ENCODE peak calls at places on chromosome 6, in ten cellular contexts. S is neural progenitor cell, H is mesendoderm, O is fibroblast of lung, Y is GM12878, U is neuronal stem cell, Z is H9, Q is HCT116, I is mammary epithelial cell, C is PC-3. P is an unnamed sample.

GRCh38 chr6:121619013-121619412 is 183.6 kb downstream of the GJA1 start:
- DNase-seq in S (peak), H (peak), O (no peak), Y (no peak), U (no peak), Z (peak), Q (no peak), I (no peak), C (no peak), P (no peak)

GRCh38 chr6:28125396-28125795 is 987 bp downstream of the ZSCAN16 start:
- DNase-seq in S (no peak), H (no peak), O (no peak), Y (no peak), U (no peak), Z (no peak), Q (no peak), I (no peak), C (no peak), P (no peak)

GRCh38 chr6:21997414-21998037 is 299.3 kb downstream of the PRL start:
- DNase-seq in S (no peak), H (no peak), O (peak), Y (no peak), U (no peak), Z (no peak), Q (no peak), I (no peak), C (no peak), P (no peak)

GRCh38 chr6:156791261-156791850 is 14.2 kb downstream of the ARID1B start:
- DNase-seq in S (peak), H (peak), O (peak), Y (peak), U (peak), Z (no peak), Q (no peak), I (peak), C (no peak), P (peak)

GRCh38 chr6:101806241-101806640 is 412.7 kb downstream of the GRIK2 start:
- DNase-seq in S (no peak), H (no peak), O (peak), Y (no peak), U (no peak), Z (no peak), Q (no peak), I (peak), C (peak), P (peak)

GRCh38 chr6:168302534-168302933 is 17.0 kb downstream of the DACT2 start:
- DNase-seq in S (peak), H (peak), O (no peak), Y (no peak), U (no peak), Z (peak), Q (no peak), I (no peak), C (no peak), P (no peak)

GRCh38 chr6:37060195-37060559 is 54.7 kb downstream of the FGD2 start:
- DNase-seq in S (no peak), H (peak), O (no peak), Y (no peak), U (no peak), Z (no peak), Q (no peak), I (no peak), C (peak), P (no peak)

GRCh38 chr6:122337645-122338044 is 61.8 kb upstream of the HSF2 start:
- DNase-seq in S (no peak), H (no peak), O (no peak), Y (no peak), U (no peak), Z (no peak), Q (no peak), I (no peak), C (no peak), P (no peak)

GRCh38 chr6:20317430-20317829 is 84.2 kb upstream of the E2F3 start:
- DNase-seq in S (no peak), H (no peak), O (no peak), Y (no peak), U (no peak), Z (no peak), Q (no peak), I (no peak), C (no peak), P (no peak)

GRCh38 chr6:34094474-34095135 is 51.3 kb downstream of the GRM4 start:
- DNase-seq in S (no peak), H (no peak), O (no peak), Y (no peak), U (no peak), Z (no peak), Q (no peak), I (no peak), C (no peak), P (no peak)

GRCh38 chr6:151301547-151301946 is 61.8 kb downstream of the AKAP12 start:
- DNase-seq in S (no peak), H (no peak), O (no peak), Y (no peak), U (no peak), Z (no peak), Q (no peak), I (no peak), C (no peak), P (no peak)

GRCh38 chr6:16249971-16250370 is 11.6 kb downstream of the GMPR start:
- DNase-seq in S (peak), H (peak), O (peak), Y (no peak), U (peak), Z (peak), Q (no peak), I (peak), C (no peak), P (no peak)

GRCh38 chr6:100622907-100623692 is 158.4 kb upstream of the SIM1 start:
- DNase-seq in S (no peak), H (no peak), O (peak), Y (no peak), U (no peak), Z (no peak), Q (no peak), I (peak), C (no peak), P (peak)

GRCh38 chr6:114249522-114249921 is 93.3 kb downstream of the HS3ST5 start:
- DNase-seq in S (no peak), H (no peak), O (no peak), Y (no peak), U (no peak), Z (no peak), Q (no peak), I (no peak), C (no peak), P (no peak)

GRCh38 chr6:81761197-81761596 is 8.7 kb upstream of the TENT5A start:
- DNase-seq in S (no peak), H (no peak), O (peak), Y (no peak), U (no peak), Z (no peak), Q (no peak), I (peak), C (peak), P (peak)

GRCh38 chr6:161228911-161229591 is 44.8 kb downstream of the AGPAT4 start:
- DNase-seq in S (peak), H (peak), O (peak), Y (no peak), U (peak), Z (no peak), Q (no peak), I (peak), C (peak), P (peak)
- H3K27ac ChIP-seq in S (peak), H (no peak), O (peak), Y (no peak), U (peak), Z (no peak), Q (no peak), I (no peak), C (peak), P (peak)

GRCh38 chr6:26439151-26439550 is 1.2 kb upstream of the BTN3A3 start:
- DNase-seq in S (no peak), H (no peak), O (no peak), Y (no peak), U (no peak), Z (no peak), Q (no peak), I (peak), C (no peak), P (no peak)

GRCh38 chr6:26438000-26438399 is 2.3 kb upstream of the BTN3A3 start:
- DNase-seq in S (no peak), H (no peak), O (no peak), Y (no peak), U (no peak), Z (no peak), Q (no peak), I (no peak), C (no peak), P (no peak)

GRCh38 chr6:26440977-26441358 is 664 bp downstream of the BTN3A3 start:
- DNase-seq in S (no peak), H (no peak), O (no peak), Y (no peak), U (no peak), Z (no peak), Q (no peak), I (no peak), C (no peak), P (peak)

GRCh38 chr6:26439552-26440125 is 665 bp upstream of the BTN3A3 start:
- DNase-seq in S (no peak), H (no peak), O (no peak), Y (no peak), U (no peak), Z (no peak), Q (no peak), I (peak), C (no peak), P (peak)

DNA sequence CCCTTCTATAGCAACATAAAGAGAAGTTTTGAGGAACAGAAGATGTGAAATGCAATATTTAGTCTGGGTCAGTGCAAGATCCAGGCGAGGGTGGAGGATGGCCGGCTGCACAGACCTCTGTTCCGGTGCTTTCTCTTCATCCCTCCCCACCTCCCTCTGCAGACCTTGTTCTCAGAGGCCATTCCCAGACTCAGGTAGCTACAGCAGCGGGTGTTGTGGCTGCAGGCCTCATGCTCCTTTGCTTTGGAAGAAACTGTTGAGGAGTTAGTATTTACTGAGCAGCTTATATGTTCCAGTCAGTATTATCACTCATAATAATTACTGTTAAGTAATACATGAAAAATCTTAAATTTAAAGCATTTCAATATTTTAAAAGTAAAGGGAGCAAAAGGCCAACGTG is 1.7 kb downstream of the BTN3A3 start:
- DNase-seq in S (no peak), H (no peak), O (no peak), Y (no peak), U (no peak), Z (no peak), Q (no peak), I (no peak), C (no peak), P (peak)
- H3K9ac ChIP-seq in S (no peak), H (no peak), O (no peak), Y (peak), U (no peak), Z (no peak), Q (no peak), I (no peak), C (no peak), P (peak)

DNA sequence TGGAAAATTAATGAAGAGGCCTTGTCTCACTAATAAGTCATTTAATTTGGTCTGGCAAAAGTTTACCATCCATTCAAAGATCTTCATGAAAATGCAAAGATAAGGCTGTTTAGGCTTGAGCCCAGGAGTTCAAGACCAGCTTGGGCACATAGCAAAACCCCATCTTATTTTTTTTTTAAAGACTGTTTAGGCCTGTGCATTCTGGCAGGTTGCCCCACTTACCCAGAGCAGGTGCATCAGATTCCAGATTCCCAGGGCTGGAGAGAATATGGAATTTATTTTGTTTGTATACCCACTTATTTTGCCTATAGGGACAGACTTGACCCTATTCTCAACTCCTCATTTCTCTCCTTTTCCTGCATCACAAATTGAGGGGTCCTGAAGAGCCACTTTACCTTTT is 5.7 kb downstream of the FOXO3 start:
- DNase-seq in S (no peak), H (no peak), O (no peak), Y (no peak), U (no peak), Z (no peak), Q (no peak), I (no peak), C (no peak), P (no peak)
- H3K27ac ChIP-seq in S (no peak), H (no peak), O (peak), Y (peak), U (no peak), Z (no peak), Q (no peak), I (peak), C (peak), P (peak)

DNA sequence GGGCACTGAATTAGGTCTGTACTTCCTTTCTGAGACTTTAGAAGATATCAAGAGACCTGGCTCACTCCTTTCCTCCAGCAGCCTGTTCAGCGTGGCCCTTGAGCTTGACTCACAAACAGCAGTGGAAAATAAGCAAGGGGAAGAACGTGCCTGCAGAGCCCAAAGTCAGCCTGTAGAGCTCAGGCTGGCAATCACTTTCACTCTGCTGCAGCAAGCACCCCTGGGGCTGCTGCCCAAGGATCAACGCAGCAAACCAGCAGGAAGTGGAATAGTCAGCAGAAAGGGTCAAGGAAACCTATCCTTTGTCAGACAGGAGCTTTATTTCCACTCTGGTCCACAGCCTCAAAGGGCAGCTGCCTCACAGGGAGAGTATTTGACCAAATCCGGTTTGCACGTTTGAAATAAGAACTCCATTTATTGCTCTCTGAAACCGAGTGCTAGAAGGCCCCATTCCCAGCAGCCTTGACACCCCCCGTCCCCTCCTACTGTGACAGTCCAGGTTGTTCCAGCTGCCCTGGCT is 77.4 kb downstream of the PRDM1 start:
- DNase-seq in S (peak), H (peak), O (peak), Y (peak), U (no peak), Z (peak), Q (no peak), I (no peak), C (no peak), P (peak)
- H3K9ac ChIP-seq in S (no peak), H (no peak), O (no peak), Y (peak), U (no peak), Z (no peak), Q (no peak), I (no peak), C (no peak), P (peak)

GRCh38 chr6:105645166-105645565 is 242.3 kb upstream of the PREP start:
- DNase-seq in S (no peak), H (no peak), O (no peak), Y (no peak), U (no peak), Z (no peak), Q (no peak), I (no peak), C (no peak), P (no peak)

GRCh38 chr6:105646391-105646867 is 243.5 kb upstream of the PREP start:
- DNase-seq in S (no peak), H (no peak), O (peak), Y (peak), U (no peak), Z (no peak), Q (no peak), I (peak), C (peak), P (peak)

GRCh38 chr6:105645958-105646357 is 243.1 kb upstream of the PREP start:
- DNase-seq in S (no peak), H (no peak), O (no peak), Y (no peak), U (no peak), Z (no peak), Q (no peak), I (no peak), C (no peak), P (no peak)

GRCh38 chr6:105642708-105643107 is 239.8 kb upstream of the PREP start:
- DNase-seq in S (no peak), H (no peak), O (peak), Y (no peak), U (no peak), Z (no peak), Q (no peak), I (peak), C (peak), P (peak)

GRCh38 chr6:105644073-105644489 is 241.2 kb upstream of the PREP start:
- DNase-seq in S (no peak), H (peak), O (peak), Y (no peak), U (no peak), Z (no peak), Q (no peak), I (no peak), C (no peak), P (no peak)
- H3K27ac ChIP-seq in S (no peak), H (no peak), O (no peak), Y (no peak), U (no peak), Z (no peak), Q (no peak), I (no peak), C (no peak), P (no peak)

GRCh38 chr6:56757585-56757984 is 114.9 kb upstream of the DST start:
- DNase-seq in S (peak), H (peak), O (peak), Y (no peak), U (no peak), Z (no peak), Q (no peak), I (peak), C (peak), P (peak)
- H3K9ac ChIP-seq in S (no peak), H (no peak), O (no peak), Y (no peak), U (no peak), Z (no peak), Q (peak), I (no peak), C (no peak), P (no peak)

DNA sequence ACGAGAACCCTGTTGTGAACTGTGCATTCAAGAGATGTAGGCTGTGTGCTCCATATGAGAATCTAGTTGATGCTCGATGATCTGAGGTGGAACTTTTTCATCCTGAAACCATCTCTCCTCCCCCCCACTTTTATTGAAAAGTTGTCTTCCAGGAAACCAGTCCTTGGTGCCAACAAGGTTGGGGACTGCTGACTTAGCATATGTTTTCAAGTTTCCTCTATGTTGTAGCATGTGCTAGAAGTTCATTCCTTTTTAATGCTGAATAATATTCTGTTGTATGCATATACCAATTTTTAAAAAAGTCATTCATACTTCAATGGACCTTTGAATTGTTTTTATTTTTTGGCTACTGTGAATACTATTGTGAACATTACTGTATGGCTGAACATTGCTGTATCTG is 27.2 kb downstream of the CARMIL1 start:
- DNase-seq in S (no peak), H (no peak), O (no peak), Y (no peak), U (no peak), Z (no peak), Q (no peak), I (no peak), C (no peak), P (no peak)
- H3K27ac ChIP-seq in S (no peak), H (no peak), O (no peak), Y (no peak), U (no peak), Z (no peak), Q (no peak), I (no peak), C (no peak), P (no peak)